ENCODE peak calls at places on chromosomes 1 and 21, in nine cellular contexts. Q is mesenchymal stem cell; W is fibroblast of lung; Z is endothelial cell of umbilical vein; D is effector memory CD4-positive, alpha-beta T cell; P is stomach; R is aorta; T is PC-9; F is GM23248. I is an unnamed sample. For H3K9me3 and H3K4me1, the result is how much of the 10 kb centered on the place peaks cover.

GRCh38 chr1:212074856-212075255 is 39.3 kb downstream of the DTL start:
- DNase-seq in Q (no peak), W (no peak), Z (no peak), D (no peak), P (no peak), R (no peak), T (no peak), F (no peak), I (no peak)

GRCh38 chr1:89660086-89660946 is 27.4 kb downstream of the LRRC8C start:
- DNase-seq in Q (no peak), W (peak), Z (peak), D (no peak), P (no peak), R (no peak), T (no peak), F (peak), I (no peak)

GRCh38 chr1:155126494-155127104 is 1.1 kb upstream of the EFNA1 start:
- DNase-seq in Q (peak), W (peak), Z (peak), D (peak), P (peak), R (no peak), T (peak), F (peak), I (peak)

GRCh38 chr1:53331446-53332187 is 3.7 kb upstream of the LRP8 start:
- DNase-seq in Q (no peak), W (no peak), Z (no peak), D (no peak), P (peak), R (peak), T (no peak), F (no peak), I (no peak)

GRCh38 chr1:100719490-100719889 is at the start of gene VCAM1:
- DNase-seq in Q (peak), W (no peak), Z (peak), D (no peak), P (no peak), R (no peak), T (no peak), F (no peak), I (no peak)

GRCh38 chr1:48109390-48110009 is 112.3 kb upstream of the TRABD2B start:
- DNase-seq in Q (peak), W (peak), Z (peak), D (no peak), P (no peak), R (no peak), T (peak), F (peak), I (no peak)

GRCh38 chr1:172148213-172148612 is 272.3 kb upstream of the C1orf105 start:
- DNase-seq in Q (no peak), W (no peak), Z (no peak), D (no peak), P (no peak), R (no peak), T (no peak), F (no peak), I (no peak)

GRCh38 chr1:212012034-212012740 is 23.2 kb downstream of the INTS7 start:
- DNase-seq in Q (peak), W (peak), Z (peak), D (peak), P (peak), R (peak), T (peak), F (peak), I (peak)

GRCh38 chr1:107531065-107531908 is 390.4 kb downstream of the NTNG1 start:
- DNase-seq in Q (no peak), W (no peak), Z (no peak), D (no peak), P (no peak), R (no peak), T (no peak), F (no peak), I (no peak)

GRCh38 chr1:243718893-243719292 is 131.2 kb downstream of the AKT3 start:
- DNase-seq in Q (peak), W (peak), Z (peak), D (no peak), P (no peak), R (no peak), T (no peak), F (peak), I (no peak)

GRCh38 chr1:89907669-89908293 is 86.9 kb downstream of the LRRC8D start:
- DNase-seq in Q (peak), W (peak), Z (peak), D (no peak), P (no peak), R (no peak), T (no peak), F (peak), I (no peak)

GRCh38 chr1:38598118-38598517 is 261.5 kb downstream of the RRAGC start:
- DNase-seq in Q (no peak), W (no peak), Z (no peak), D (no peak), P (no peak), R (no peak), T (no peak), F (no peak), I (no peak)

GRCh38 chr1:148290881-148291280 is 138.8 kb upstream of the NBPF11 start:
- DNase-seq in Q (no peak), W (peak), Z (no peak), D (no peak), P (no peak), R (no peak), T (no peak), F (peak), I (no peak)

GRCh38 chr1:41783189-41783639 is 135.5 kb downstream of the HIVEP3 start:
- DNase-seq in Q (peak), W (peak), Z (peak), D (no peak), P (no peak), R (no peak), T (peak), F (peak), I (no peak)

GRCh38 chr21:14361958-14362357 is 21.0 kb downstream of the HSPA13 start:
- DNase-seq in Q (no peak), W (peak), Z (peak), D (no peak), P (no peak), R (no peak), T (no peak), F (no peak), I (no peak)

GRCh38 chr1:225919906-225920305 is 4.1 kb downstream of the PYCR2 start:
- DNase-seq in Q (peak), W (peak), Z (peak), D (no peak), P (peak), R (peak), T (peak), F (peak), I (no peak)

GRCh38 chr1:202644219-202645096 is 65.8 kb downstream of the SYT2 start:
- DNase-seq in Q (no peak), W (no peak), Z (no peak), D (no peak), P (no peak), R (no peak), T (no peak), F (no peak), I (no peak)

GRCh38 chr1:159282118-159282517 is 20.0 kb upstream of the FCER1A start:
- DNase-seq in Q (no peak), W (no peak), Z (peak), D (no peak), P (no peak), R (no peak), T (no peak), F (no peak), I (no peak)

DNA sequence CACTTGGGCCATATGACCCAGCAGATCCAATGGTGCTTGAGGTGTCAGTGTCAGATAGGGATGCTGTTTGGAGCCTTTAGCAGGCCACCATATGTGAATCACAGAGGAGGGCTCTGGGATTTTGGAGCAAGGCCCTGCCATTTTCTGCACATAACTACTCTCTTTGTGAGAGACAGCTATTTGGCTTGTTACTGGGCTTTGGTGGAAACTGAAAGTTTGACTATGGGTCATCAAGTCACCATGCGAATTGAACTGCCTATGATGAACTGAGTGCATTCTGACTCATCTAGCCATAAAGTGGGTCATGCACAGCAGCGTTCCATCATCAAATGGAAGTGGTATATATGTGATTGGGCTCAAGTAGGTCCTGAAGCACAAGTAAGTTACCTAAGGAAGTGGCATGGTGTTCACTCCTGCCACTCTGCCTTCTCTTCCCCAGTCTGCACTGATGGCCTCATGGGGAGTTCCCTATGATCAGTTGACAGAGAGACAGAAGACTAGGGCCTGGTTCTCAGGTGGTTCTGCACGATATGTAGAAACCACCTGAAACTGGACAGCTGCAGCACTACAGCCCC is 447.3 kb downstream of the AGBL4 start:
- DNase-seq in Q (no peak), W (no peak), Z (no peak), D (no peak), P (no peak), R (no peak), T (no peak), F (no peak), I (no peak)
- H3K9me3 ChIP-seq in Q (under half), W (under half), Z (under half), D (under half), P (under half), R (under half), T (under half), F (under half), I (under half)

DNA sequence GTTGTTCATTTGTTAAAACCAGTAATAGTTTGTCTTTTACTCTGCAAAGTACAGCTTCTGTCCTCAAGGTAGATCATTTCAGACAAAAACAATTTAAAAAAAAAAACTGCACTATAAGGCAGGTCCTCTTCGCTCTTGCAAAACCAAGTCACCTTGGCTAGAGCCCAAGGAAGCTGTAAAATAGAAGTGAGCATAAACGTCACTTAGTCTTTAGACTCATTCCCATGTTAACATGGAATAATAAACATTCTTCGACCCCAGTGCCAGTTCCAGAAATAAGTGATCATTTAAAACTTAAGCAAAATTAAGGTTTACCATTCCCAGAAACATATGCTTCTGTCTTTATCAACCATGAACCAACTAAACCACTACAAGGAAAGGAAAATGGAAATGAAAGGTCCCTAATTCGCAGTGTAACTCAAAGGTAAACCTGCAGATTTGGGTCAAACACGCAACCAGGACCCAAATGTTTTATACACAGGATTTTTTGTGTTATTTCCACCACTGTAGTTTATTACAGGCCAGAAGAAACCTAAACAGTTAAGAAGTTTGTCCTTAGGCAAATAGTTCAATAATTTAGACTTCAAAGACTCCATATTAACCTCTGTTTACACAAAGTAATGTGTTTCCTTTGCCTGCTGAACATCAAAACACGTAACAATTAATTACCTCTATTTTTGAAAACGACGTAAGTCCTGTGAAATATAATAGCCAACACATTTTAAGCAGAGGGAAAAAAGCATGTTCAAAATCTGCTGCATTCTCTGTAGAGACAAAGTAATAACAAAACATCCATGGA is 54.6 kb downstream of the TGFBR3 start:
- DNase-seq in Q (peak), W (peak), Z (no peak), D (no peak), P (no peak), R (no peak), T (no peak), F (no peak), I (no peak)
- H3K27ac ChIP-seq in Q (no peak), W (peak), Z (no peak), D (no peak), P (peak), R (no peak), T (no peak), F (no peak), I (no peak)

GRCh38 chr1:19599810-19600209 is 44.3 kb upstream of the NBL1 start:
- DNase-seq in Q (no peak), W (no peak), Z (no peak), D (no peak), P (no peak), R (no peak), T (no peak), F (no peak), I (no peak)
- H3K4me1 ChIP-seq in Q (under half), W (under half), Z (under half), D (under half), P (half or more), R (under half), T (under half), F (under half), I (half or more)

GRCh38 chr21:36695283-36695634 is 3.7 kb upstream of the SIM2 start:
- DNase-seq in Q (no peak), W (no peak), Z (no peak), D (no peak), P (no peak), R (no peak), T (no peak), F (no peak), I (no peak)

GRCh38 chr21:36696390-36696639 is 2.6 kb upstream of the SIM2 start:
- DNase-seq in Q (no peak), W (no peak), Z (no peak), D (no peak), P (no peak), R (no peak), T (no peak), F (no peak), I (no peak)

GRCh38 chr21:36694593-36695282 is 4.2 kb upstream of the SIM2 start:
- DNase-seq in Q (no peak), W (no peak), Z (no peak), D (no peak), P (no peak), R (no peak), T (no peak), F (no peak), I (no peak)

GRCh38 chr21:36696640-36697472 is 2.1 kb upstream of the SIM2 start:
- DNase-seq in Q (no peak), W (no peak), Z (no peak), D (no peak), P (no peak), R (peak), T (no peak), F (no peak), I (no peak)

GRCh38 chr21:36695671-36696389 is 3.1 kb upstream of the SIM2 start:
- DNase-seq in Q (no peak), W (no peak), Z (no peak), D (no peak), P (no peak), R (no peak), T (no peak), F (no peak), I (no peak)
- H3K9me3 ChIP-seq in Q (under half), W (under half), Z (under half), D (under half), P (under half), R (under half), T (under half), F (under half), I (under half)

DNA sequence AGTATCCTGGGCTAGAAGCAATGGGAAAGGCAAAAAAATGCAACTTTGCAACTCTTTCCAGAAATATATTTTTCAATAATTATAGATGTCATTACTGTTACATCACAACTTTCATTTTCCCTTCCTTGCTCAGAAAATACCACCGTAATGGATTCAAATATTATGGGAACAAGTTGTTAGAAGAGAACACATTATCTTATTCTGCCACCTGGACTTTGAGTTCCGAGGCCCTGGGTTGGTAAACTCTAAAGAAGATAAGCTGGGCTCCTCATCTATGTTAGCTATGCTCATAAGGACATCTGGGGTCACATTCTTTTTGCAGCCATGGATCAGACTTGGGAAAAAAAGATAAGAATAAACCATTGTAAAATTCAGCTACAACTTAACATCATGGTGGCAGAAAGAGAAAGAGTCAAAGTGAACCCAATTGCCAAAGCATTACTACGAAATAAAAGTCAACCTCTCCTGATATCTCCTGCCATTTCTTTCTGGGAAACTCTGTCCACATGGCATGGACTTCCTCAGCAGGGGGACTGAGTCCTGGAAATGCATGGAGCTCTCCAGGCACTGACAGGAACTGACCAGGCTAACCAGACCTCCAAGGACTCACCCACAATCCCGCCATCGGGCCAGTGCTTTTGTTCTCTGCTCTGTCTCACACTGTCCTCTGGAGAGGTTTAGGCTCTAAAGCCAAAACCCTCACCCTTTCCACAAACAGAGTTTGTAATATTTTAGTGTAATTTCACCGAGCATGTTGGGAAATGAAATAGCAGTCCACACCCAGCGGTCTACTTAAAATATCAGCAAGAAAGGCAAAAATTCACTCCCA is 499.1 kb upstream of the RUNX1 start:
- DNase-seq in Q (no peak), W (no peak), Z (no peak), D (no peak), P (no peak), R (peak), T (no peak), F (no peak), I (no peak)
- H3K27ac ChIP-seq in Q (no peak), W (no peak), Z (no peak), D (no peak), P (no peak), R (no peak), T (no peak), F (no peak), I (no peak)

DNA sequence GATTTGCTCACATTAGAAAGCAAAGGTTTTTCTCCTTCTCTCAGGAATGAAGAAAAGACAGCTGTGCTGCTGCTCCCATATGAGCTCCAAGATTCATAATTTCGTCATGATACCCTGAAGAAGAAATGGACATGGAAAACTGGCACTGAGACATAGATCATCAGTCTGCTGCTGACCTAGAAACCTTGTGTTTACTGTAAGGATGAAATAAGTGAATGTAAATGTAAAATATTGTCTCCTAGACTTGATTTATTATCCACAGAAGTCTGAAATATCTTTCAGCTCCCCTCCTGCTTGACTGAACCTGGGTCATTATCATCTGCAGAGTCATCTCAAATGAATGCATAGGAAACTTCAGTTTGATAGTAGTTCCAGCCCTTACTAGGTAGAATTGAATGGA is 77.9 kb downstream of the ZC3H11B start:
- DNase-seq in Q (peak), W (peak), Z (no peak), D (no peak), P (no peak), R (no peak), T (no peak), F (no peak), I (no peak)
- H3K4me1 ChIP-seq in Q (under half), W (under half), Z (under half), D (under half), P (under half), R (under half), T (under half), F (under half), I (under half)

DNA sequence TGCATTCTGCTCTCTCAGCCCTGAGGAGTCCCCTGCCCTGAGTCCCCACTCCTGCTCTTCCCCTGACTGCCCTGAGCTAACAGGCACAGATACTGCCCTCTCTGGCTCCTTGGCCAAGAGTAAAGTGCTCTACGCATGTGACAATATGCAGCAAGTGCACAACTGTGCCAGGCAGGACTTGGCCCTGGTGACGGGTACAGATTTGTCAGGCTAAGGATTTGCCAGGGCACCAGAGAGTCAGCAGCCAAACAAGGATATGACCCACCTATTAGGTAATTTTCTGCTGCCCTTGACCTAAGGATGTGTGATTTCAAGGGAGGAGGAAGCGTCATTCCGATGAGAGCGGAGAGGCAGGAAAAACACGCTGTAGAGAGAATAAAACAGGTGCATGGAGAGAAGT is 339.0 kb downstream of the PTPRU start:
- DNase-seq in Q (no peak), W (no peak), Z (no peak), D (no peak), P (no peak), R (no peak), T (no peak), F (no peak), I (no peak)
- H3K9me3 ChIP-seq in Q (under half), W (under half), Z (under half), D (under half), P (under half), R (under half), T (under half), F (under half), I (under half)

I was measured in CD8-positive, alpha-beta memory T cell.